ENCODE peak calls at places on chromosomes 11 and 22, in eight cellular contexts. D, P, Y, B, C, U, O and N are unnamed samples.

GRCh38 chr11:47592276-47592675 is 1.9 kb downstream of the C1QTNF4 start:
- DNase-seq in D (no peak), P (no peak), Y (no peak), B (no peak), C (peak), U (no peak), O (no peak), N (no peak)

GRCh38 chr11:116348226-116348625 is 424.6 kb downstream of the BUD13 start:
- DNase-seq in D (no peak), P (no peak), Y (no peak), B (no peak), C (no peak), U (no peak), O (no peak), N (no peak)

GRCh38 chr22:37519268-37520195 is at the start of gene CARD10:
- DNase-seq in D (no peak), P (no peak), Y (no peak), B (no peak), C (peak), U (no peak), O (peak), N (no peak)

GRCh38 chr22:17893900-17894299 is 119.6 kb upstream of the BID start:
- DNase-seq in D (no peak), P (no peak), Y (no peak), B (no peak), C (no peak), U (no peak), O (no peak), N (no peak)

GRCh38 chr11:2144549-2145220 is 5.5 kb upstream of the IGF2 start:
- DNase-seq in D (no peak), P (no peak), Y (no peak), B (no peak), C (no peak), U (no peak), O (no peak), N (no peak)

GRCh38 chr11:128552783-128553661 is 34.3 kb downstream of the ETS1 start:
- DNase-seq in D (no peak), P (peak), Y (no peak), B (no peak), C (no peak), U (no peak), O (no peak), N (no peak)

GRCh38 chr11:86523738-86524602 is 148.4 kb downstream of the ME3 start:
- DNase-seq in D (no peak), P (no peak), Y (peak), B (no peak), C (no peak), U (no peak), O (no peak), N (no peak)

GRCh38 chr22:36811094-36811797 is 5.6 kb downstream of the PVALB start:
- DNase-seq in D (no peak), P (no peak), Y (no peak), B (no peak), C (no peak), U (no peak), O (no peak), N (no peak)

GRCh38 chr11:102112654-102112926 is 2.3 kb downstream of the YAP1 start:
- DNase-seq in D (no peak), P (no peak), Y (no peak), B (no peak), C (no peak), U (no peak), O (no peak), N (no peak)

GRCh38 chr11:69640995-69641581 is at the start of gene CCND1:
- DNase-seq in D (peak), P (peak), Y (peak), B (peak), C (peak), U (peak), O (peak), N (peak)

GRCh38 chr11:66388746-66389386 is 17.3 kb upstream of the SLC29A2 start:
- DNase-seq in D (peak), P (peak), Y (peak), B (no peak), C (no peak), U (peak), O (peak), N (no peak)

GRCh38 chr11:126332221-126332711 is 23.2 kb upstream of the ST3GAL4 start:
- DNase-seq in D (peak), P (no peak), Y (no peak), B (no peak), C (peak), U (no peak), O (no peak), N (no peak)

GRCh38 chr11:125338435-125338834 is 157.6 kb downstream of the FEZ1 start:
- DNase-seq in D (no peak), P (no peak), Y (no peak), B (no peak), C (no peak), U (no peak), O (no peak), N (no peak)

GRCh38 chr22:48703265-48703941 is 1124.3 kb downstream of the BRD1 start:
- DNase-seq in D (no peak), P (no peak), Y (no peak), B (no peak), C (peak), U (peak), O (no peak), N (no peak)

GRCh38 chr11:67268036-67268683 is 1.9 kb downstream of the GRK2 start:
- DNase-seq in D (peak), P (peak), Y (no peak), B (peak), C (peak), U (peak), O (no peak), N (no peak)

GRCh38 chr11:60840711-60841430 is 1.0 kb upstream of the CCDC86 start:
- DNase-seq in D (no peak), P (no peak), Y (no peak), B (no peak), C (no peak), U (no peak), O (no peak), N (no peak)

GRCh38 chr22:30195245-30196140 is 51.1 kb downstream of the LIF start:
- DNase-seq in D (no peak), P (no peak), Y (no peak), B (no peak), C (no peak), U (no peak), O (no peak), N (no peak)

GRCh38 chr11:67504950-67505561 is at the start of gene PITPNM1:
- DNase-seq in D (peak), P (peak), Y (peak), B (peak), C (peak), U (peak), O (peak), N (no peak)

GRCh38 chr11:96014234-96014633 is 90.3 kb upstream of the MTMR2 start:
- DNase-seq in D (no peak), P (peak), Y (peak), B (no peak), C (no peak), U (no peak), O (no peak), N (no peak)

GRCh38 chr11:33387586-33387985 is 130.4 kb downstream of the HIPK3 start:
- DNase-seq in D (no peak), P (peak), Y (no peak), B (no peak), C (no peak), U (no peak), O (no peak), N (no peak)

GRCh38 chr11:66470015-66470414 is 3.3 kb downstream of the PELI3 start:
- DNase-seq in D (no peak), P (no peak), Y (no peak), B (no peak), C (no peak), U (no peak), O (no peak), N (no peak)

GRCh38 chr11:13276454-13276851 is 1.1 kb upstream of the BMAL1 start:
- DNase-seq in D (no peak), P (no peak), Y (no peak), B (no peak), C (no peak), U (no peak), O (no peak), N (no peak)

GRCh38 chr11:17218403-17218802 is 10.6 kb upstream of the PIK3C2A start:
- DNase-seq in D (no peak), P (no peak), Y (no peak), B (no peak), C (no peak), U (no peak), O (no peak), N (no peak)

GRCh38 chr11:43504316-43504950 is 145.7 kb downstream of the TTC17 start:
- DNase-seq in D (no peak), P (peak), Y (peak), B (no peak), C (no peak), U (no peak), O (peak), N (no peak)

GRCh38 chr11:113176971-113177370 is 137.4 kb upstream of the TTC12 start:
- DNase-seq in D (no peak), P (no peak), Y (no peak), B (no peak), C (no peak), U (no peak), O (no peak), N (no peak)

GRCh38 chr11:65066805-65067291 is 8.5 kb upstream of the NAALADL1 start:
- DNase-seq in D (no peak), P (no peak), Y (no peak), B (no peak), C (no peak), U (no peak), O (no peak), N (no peak)

GRCh38 chr11:82239498-82239897 is 494.2 kb downstream of the FAM181B start:
- DNase-seq in D (no peak), P (no peak), Y (no peak), B (no peak), C (peak), U (no peak), O (no peak), N (no peak)

GRCh38 chr22:27667121-27667843 is 134.3 kb downstream of the MN1 start:
- DNase-seq in D (peak), P (no peak), Y (no peak), B (no peak), C (no peak), U (no peak), O (no peak), N (no peak)

GRCh38 chr22:19450363-19451175 is 3.1 kb upstream of the C22orf39 start:
- DNase-seq in D (no peak), P (no peak), Y (no peak), B (no peak), C (no peak), U (no peak), O (no peak), N (no peak)

GRCh38 chr11:110251837-110252236 is 44.6 kb downstream of the RDX start:
- DNase-seq in D (no peak), P (no peak), Y (peak), B (no peak), C (no peak), U (no peak), O (no peak), N (no peak)

DNA sequence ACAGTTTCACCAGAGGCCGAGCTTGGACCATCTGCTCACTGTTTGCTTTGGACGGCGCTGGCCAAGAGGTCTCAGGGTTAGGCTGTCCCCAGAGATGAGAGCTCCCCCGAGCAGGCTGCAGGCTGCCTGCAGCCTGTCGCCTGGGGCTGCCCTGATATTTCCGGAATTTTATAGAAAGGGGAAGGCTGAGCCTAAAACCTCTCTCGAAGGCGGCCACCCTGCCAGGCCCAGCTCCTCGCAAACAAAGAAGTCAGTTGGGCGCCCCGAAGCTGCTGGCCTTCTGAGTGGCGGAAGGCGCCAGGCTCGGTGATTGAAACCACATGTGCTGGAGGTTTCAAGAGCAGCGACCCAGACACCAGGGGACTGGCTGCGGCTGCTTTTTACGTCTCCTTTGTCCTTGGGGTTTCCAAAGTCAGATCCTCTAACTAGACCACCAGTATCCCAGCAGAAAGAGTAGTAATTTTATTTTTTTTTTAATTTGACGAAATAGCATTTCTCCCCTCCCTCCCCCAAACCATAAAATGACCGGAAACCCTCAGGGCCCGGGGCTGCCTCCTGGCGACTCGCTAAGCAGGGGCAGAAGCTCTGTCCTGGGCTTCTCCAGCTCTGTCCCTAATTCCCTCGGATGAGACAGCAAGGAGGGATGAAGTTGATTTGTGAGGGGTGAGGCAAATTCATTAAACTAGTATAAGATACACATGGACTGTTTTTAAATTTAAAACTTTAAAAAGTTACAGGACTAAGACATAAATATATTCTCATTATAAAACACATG is 57.4 kb downstream of the CLMP start:
- DNase-seq in D (peak), P (peak), Y (no peak), B (peak), C (peak), U (peak), O (peak), N (peak)
- TF ChIP-seq CTCF in D (no peak), P (no peak), Y (no peak), B (no peak), C (no peak), U (no peak), O (no peak), N (no peak)

GRCh38 chr11:93921695-93922468 is 71.5 kb upstream of the VSTM5 start:
- DNase-seq in D (no peak), P (peak), Y (peak), B (no peak), C (no peak), U (no peak), O (peak), N (no peak)
- TF ChIP-seq CTCF in D (no peak), P (peak), Y (peak), B (no peak), C (peak), U (peak), O (peak), N (peak)

DNA sequence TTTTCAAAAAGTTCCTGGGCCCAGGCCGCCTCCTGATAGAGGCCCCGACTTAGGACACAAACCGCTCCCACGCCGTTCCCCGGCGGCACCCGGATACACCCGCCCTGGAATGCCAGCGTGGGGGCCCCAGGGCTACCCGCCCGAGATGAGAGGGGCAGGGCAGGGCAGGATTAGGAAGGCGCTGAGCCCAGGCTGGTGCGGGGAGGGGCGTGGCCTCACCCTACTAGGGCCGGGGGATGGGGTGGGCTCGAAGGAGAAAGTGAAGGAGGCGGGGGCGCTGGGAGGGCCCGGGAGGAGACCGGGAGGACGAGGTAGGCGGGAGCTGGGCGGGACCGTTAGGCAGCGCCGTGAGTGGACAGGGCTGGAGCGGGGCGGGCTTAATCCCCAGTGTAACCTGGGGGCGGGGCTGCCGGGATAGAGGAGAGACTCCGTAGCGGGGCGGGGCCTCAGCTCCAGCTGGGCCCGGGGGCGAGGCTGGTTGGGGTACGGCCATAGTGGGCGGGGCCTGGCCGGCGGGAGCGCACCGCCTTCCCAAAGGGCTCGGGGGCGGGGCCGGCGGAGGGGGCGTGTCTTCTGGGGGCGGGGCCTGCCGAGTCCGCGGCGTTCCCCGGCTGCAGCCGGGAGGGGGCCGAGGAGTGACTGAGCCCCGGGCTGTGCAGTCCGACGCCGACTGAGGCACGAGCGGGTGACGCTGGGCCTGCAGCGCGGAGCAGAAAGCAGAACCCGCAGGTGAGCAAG is at the start of gene CD82:
- DNase-seq in D (peak), P (peak), Y (peak), B (peak), C (peak), U (peak), O (peak), N (peak)
- TF ChIP-seq CTCF in D (peak), P (peak), Y (no peak), B (no peak), C (peak), U (peak), O (peak), N (peak)

GRCh38 chr11:45833761-45834160 is 13.5 kb upstream of the CRY2 start:
- DNase-seq in D (peak), P (no peak), Y (no peak), B (no peak), C (no peak), U (no peak), O (no peak), N (no peak)
- TF ChIP-seq CTCF in D (no peak), P (no peak), Y (no peak), B (no peak), C (no peak), U (no peak), O (no peak), N (no peak)